ENCODE peak calls at places on chromosomes 5 and 9, in seven cellular contexts. I is SHP77, A is suprapubic skin, P is posterior cingulate gyrus, R is retinal pigment epithelial cell, Y is RCC 7860, Z is activated T-cell treated with anti-CD3 and anti-CD28 coated beads for 1 hour. N is an unnamed sample.
A peak's percentile ranks its signal among the peaks of the same experiment; 100 is the strongest.

GRCh38 chr9:133960568-133961129 is 31.5 kb downstream of the VAV2 start:
- DNase-seq in I (no peak), A (no peak), P (peak; percentile 20), R (peak; percentile 63), Y (no peak), Z (no peak), N (no peak)

GRCh38 chr5:148897842-148898241 is 71.4 kb downstream of the ADRB2 start:
- DNase-seq in I (no peak), A (no peak), P (no peak), R (no peak), Y (no peak), Z (no peak), N (no peak)

GRCh38 chr5:110386782-110387181 is 339.7 kb downstream of the TMEM232 start:
- DNase-seq in I (no peak), A (no peak), P (no peak), R (peak; percentile 60), Y (peak; percentile 71), Z (no peak), N (no peak)

GRCh38 chr5:62698756-62699155 is 120.1 kb downstream of the LRRC70 start:
- DNase-seq in I (no peak), A (no peak), P (no peak), R (no peak), Y (no peak), Z (no peak), N (no peak)

GRCh38 chr9:35553670-35554543 is 51.2 kb upstream of the TESK1 start:
- DNase-seq in I (peak; percentile 19), A (no peak), P (no peak), R (no peak), Y (peak; percentile 68), Z (no peak), N (no peak)

GRCh38 chr9:128558431-128559310 is 6.3 kb downstream of the SPTAN1 start:
- DNase-seq in I (peak; percentile 72), A (peak; percentile 88), P (peak; percentile 72), R (peak; percentile 89), Y (peak; percentile 89), Z (no peak), N (peak; percentile 61)

GRCh38 chr5:36573441-36573840 is 33.0 kb upstream of the SLC1A3 start:
- DNase-seq in I (no peak), A (no peak), P (no peak), R (peak; percentile 78), Y (peak; percentile 85), Z (no peak), N (no peak)

GRCh38 chr9:130282000-130282700 is 16.6 kb downstream of the HMCN2 start:
- DNase-seq in I (peak; percentile 25), A (no peak), P (no peak), R (no peak), Y (no peak), Z (no peak), N (no peak)

GRCh38 chr9:134644715-134645606 is 3.4 kb downstream of the COL5A1 start:
- DNase-seq in I (no peak), A (peak; percentile 84), P (no peak), R (peak; percentile 28), Y (peak; percentile 36), Z (no peak), N (no peak)

GRCh38 chr9:93451762-93452709 is 551 bp downstream of the FAM120A start:
- DNase-seq in I (peak; percentile 42), A (peak; percentile 77), P (peak; percentile 42), R (no peak), Y (peak; percentile 21), Z (peak; percentile 28), N (no peak)

GRCh38 chr5:142872217-142872616 is 102.0 kb downstream of the ARHGAP26 start:
- DNase-seq in I (no peak), A (no peak), P (no peak), R (no peak), Y (no peak), Z (no peak), N (no peak)

GRCh38 chr9:89999176-89999533 is 394.3 kb downstream of the GADD45G start:
- DNase-seq in I (no peak), A (no peak), P (no peak), R (no peak), Y (no peak), Z (no peak), N (no peak)

GRCh38 chr5:106601605-106602004 is 1069.1 kb downstream of the EFNA5 start:
- DNase-seq in I (no peak), A (no peak), P (no peak), R (no peak), Y (no peak), Z (no peak), N (peak; percentile 5)

GRCh38 chr9:6761306-6761705 is 3.5 kb downstream of the KDM4C start:
- DNase-seq in I (no peak), A (no peak), P (no peak), R (no peak), Y (no peak), Z (no peak), N (no peak)

GRCh38 chr5:143889986-143890385 is 78.0 kb downstream of the HMHB1 start:
- DNase-seq in I (no peak), A (no peak), P (no peak), R (no peak), Y (no peak), Z (no peak), N (no peak)

GRCh38 chr5:111461261-111461671 is 51.1 kb downstream of the STARD4 start:
- DNase-seq in I (peak; percentile 59), A (no peak), P (no peak), R (peak; percentile 11), Y (peak; percentile 37), Z (no peak), N (no peak)

GRCh38 chr5:175124251-175124813 is 319.6 kb downstream of the DRD1 start:
- DNase-seq in I (no peak), A (no peak), P (no peak), R (no peak), Y (peak; percentile 36), Z (no peak), N (no peak)

GRCh38 chr9:89000281-89000875 is 9.1 kb downstream of the S1PR3 start:
- DNase-seq in I (no peak), A (no peak), P (no peak), R (no peak), Y (no peak), Z (no peak), N (no peak)

GRCh38 chr5:146744358-146744757 is 134.2 kb downstream of the PPP2R2B start:
- DNase-seq in I (no peak), A (no peak), P (no peak), R (no peak), Y (peak; percentile 5), Z (no peak), N (no peak)

GRCh38 chr5:84255318-84255717 is 129.4 kb downstream of the EDIL3 start:
- DNase-seq in I (no peak), A (no peak), P (no peak), R (no peak), Y (no peak), Z (no peak), N (no peak)

GRCh38 chr5:32421075-32421474 is 23.5 kb downstream of the ZFR start:
- DNase-seq in I (no peak), A (no peak), P (no peak), R (no peak), Y (no peak), Z (no peak), N (no peak)

GRCh38 chr9:97518909-97519307 is 17.4 kb downstream of the TMOD1 start:
- DNase-seq in I (peak; percentile 35), A (no peak), P (no peak), R (no peak), Y (peak; percentile 62), Z (no peak), N (no peak)

GRCh38 chr5:11319851-11320580 is 559.0 kb upstream of the DAP start:
- DNase-seq in I (no peak), A (no peak), P (no peak), R (peak; percentile 24), Y (no peak), Z (no peak), N (no peak)

GRCh38 chr9:81213456-81213855 is 475.9 kb downstream of the TLE1 start:
- DNase-seq in I (no peak), A (no peak), P (no peak), R (no peak), Y (no peak), Z (no peak), N (no peak)

GRCh38 chr9:90477535-90477934 is 165.1 kb downstream of the DIRAS2 start:
- DNase-seq in I (no peak), A (no peak), P (no peak), R (no peak), Y (no peak), Z (no peak), N (no peak)

GRCh38 chr9:127863179-127863578 is 8.7 kb upstream of the ENG start:
- DNase-seq in I (no peak), A (no peak), P (no peak), R (no peak), Y (no peak), Z (no peak), N (no peak)

N was measured in GM12864.